ENCODE peak calls at places on chromosome 11, in six cellular contexts. L is WTC11, I is GM10248, E is ovary, U is activated B cell treated with CpG ODN at 0.5 μM for 24 hours, X is suprapubic skin. V is an unnamed sample.

GRCh38 chr11:46293616-46294015 is 16.2 kb downstream of the CREB3L1 start:
- DNase-seq in U (no peak), E (no peak), L (no peak), I (no peak), X (no peak), V (no peak)

GRCh38 chr11:2259466-2259830 is 10.9 kb downstream of the ASCL2 start:
- DNase-seq in X (no peak), L (no peak), E (no peak), U (no peak), I (no peak), V (peak; percentile 27)

GRCh38 chr11:8871283-8871775 is 39.7 kb upstream of the AKIP1 start:
- DNase-seq in L (peak; percentile 57), X (peak; percentile 82), I (no peak), E (peak; percentile 83), U (no peak), V (no peak)

GRCh38 chr11:72446929-72447753 is 12.8 kb upstream of the CLPB start:
- DNase-seq in L (no peak), X (no peak), U (no peak), E (no peak), I (peak; percentile 60), V (peak; percentile 67)

GRCh38 chr11:7635137-7635536 is 38.2 kb downstream of the CYB5R2 start:
- DNase-seq in E (no peak), U (no peak), L (no peak), I (no peak), X (no peak), V (no peak)

GRCh38 chr11:69157156-69157821 is 1.6 kb downstream of the SMIM38 start:
- DNase-seq in U (no peak), L (no peak), E (no peak), X (no peak), I (peak; percentile 79), V (peak; percentile 81)

GRCh38 chr11:122215244-122215992 is 99.4 kb upstream of the BLID start:
- DNase-seq in U (no peak), X (no peak), E (peak; percentile 75), I (peak; percentile 64), L (peak; percentile 82), V (peak; percentile 70)

GRCh38 chr11:679271-680207 is 15.5 kb downstream of the DEAF1 start:
- DNase-seq in X (no peak), L (no peak), I (no peak), E (no peak), U (no peak), V (no peak)

GRCh38 chr11:79108851-79109250 is 332.0 kb downstream of the TENM4 start:
- DNase-seq in L (no peak), E (no peak), I (no peak), U (no peak), X (no peak), V (no peak)

GRCh38 chr11:6650980-6651379 is 4.6 kb downstream of the DCHS1 start:
- DNase-seq in L (no peak), E (no peak), X (no peak), I (no peak), U (no peak), V (no peak)

GRCh38 chr11:105538531-105538930 is 71.3 kb upstream of the GRIA4 start:
- DNase-seq in I (no peak), U (no peak), E (no peak), X (no peak), L (no peak), V (no peak)

GRCh38 chr11:14974723-14975587 is 2.8 kb upstream of the CALCA start:
- DNase-seq in U (no peak), E (no peak), I (peak; percentile 40), X (no peak), L (peak; percentile 85), V (peak; percentile 63)

GRCh38 chr11:125075900-125076317 is 12.8 kb downstream of the SLC37A2 start:
- DNase-seq in E (no peak), I (no peak), L (no peak), U (no peak), X (no peak), V (peak; percentile 18)

GRCh38 chr11:108825381-108825780 is 160.5 kb downstream of the DDX10 start:
- DNase-seq in L (no peak), I (no peak), X (no peak), E (no peak), U (no peak), V (no peak)

GRCh38 chr11:88849368-88849767 is 216.4 kb downstream of the GRM5 start:
- DNase-seq in I (no peak), U (no peak), X (no peak), E (no peak), L (no peak), V (no peak)

GRCh38 chr11:35274909-35275807 is 136.2 kb downstream of the CD44 start:
- DNase-seq in X (peak; percentile 79), I (no peak), E (no peak), L (no peak), U (no peak), V (no peak)

GRCh38 chr11:120350637-120351036 is 14.4 kb downstream of the ARHGEF12 start:
- DNase-seq in U (no peak), I (no peak), E (no peak), L (no peak), X (no peak), V (no peak)

GRCh38 chr11:115544422-115544821 is 40.2 kb upstream of the CADM1 start:
- DNase-seq in X (no peak), E (no peak), U (no peak), L (no peak), I (no peak), V (no peak)

GRCh38 chr11:2769409-2769778 is 69.6 kb upstream of the KCNQ1OT1 start:
- DNase-seq in U (no peak), E (no peak), I (no peak), X (peak; percentile 29), L (no peak), V (peak; percentile 11)

GRCh38 chr11:98729118-98729517 is 291.6 kb upstream of the CNTN5 start:
- DNase-seq in L (no peak), I (no peak), X (no peak), U (no peak), E (no peak), V (no peak)
- TF ChIP-seq CTCF in L (no peak), I (no peak), X (no peak), U (no peak), E (no peak), V (no peak)

GRCh38 chr11:126355926-126356897 is 726 bp downstream of the ST3GAL4 start:
- DNase-seq in U (no peak), L (peak; percentile 51), X (peak; percentile 81), I (no peak), E (peak; percentile 60), V (peak; percentile 57)
- TF ChIP-seq CTCF in U (no peak), L (no peak), X (no peak), I (no peak), E (no peak), V (no peak)

DNA sequence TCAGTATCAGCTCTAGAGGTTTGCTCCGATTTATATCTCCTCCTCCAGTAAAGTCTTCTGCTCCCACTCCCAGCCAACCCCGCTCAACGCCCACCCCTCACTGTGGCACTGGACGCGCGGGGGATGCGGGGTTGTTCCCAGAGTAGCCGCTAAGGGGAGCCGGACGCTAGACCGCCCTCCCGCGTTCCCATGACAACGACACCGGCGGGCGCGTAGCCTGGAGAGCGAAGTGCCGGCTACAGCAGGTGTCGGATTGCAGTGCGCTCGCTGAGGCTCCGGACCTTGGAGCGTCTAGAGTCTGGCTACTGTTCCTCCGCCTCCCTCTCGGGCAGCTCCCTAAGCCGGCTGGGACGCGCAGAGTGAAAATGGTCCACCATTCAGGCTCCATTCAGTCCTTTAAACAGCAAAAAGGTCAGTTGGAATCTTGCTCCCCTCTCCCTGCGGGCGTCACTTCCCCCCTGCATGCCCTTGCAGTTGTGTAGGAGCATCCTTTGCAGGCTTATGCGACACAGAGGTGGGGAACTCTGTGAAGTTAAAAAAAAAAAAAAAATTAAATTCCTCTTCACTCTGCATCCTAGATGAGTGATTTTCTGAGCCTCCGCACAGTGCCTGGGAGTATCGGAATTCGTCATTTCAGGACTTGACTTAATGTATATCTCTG is at the start of gene ANO3:
- DNase-seq in L (peak; percentile 95), I (peak; percentile 53), U (no peak), X (no peak), E (peak; percentile 25), V (peak; percentile 67)
- TF ChIP-seq CTCF in L (peak; percentile 46), I (peak; percentile 31), U (no peak), X (peak; percentile 22), E (no peak), V (peak; percentile 15)

DNA sequence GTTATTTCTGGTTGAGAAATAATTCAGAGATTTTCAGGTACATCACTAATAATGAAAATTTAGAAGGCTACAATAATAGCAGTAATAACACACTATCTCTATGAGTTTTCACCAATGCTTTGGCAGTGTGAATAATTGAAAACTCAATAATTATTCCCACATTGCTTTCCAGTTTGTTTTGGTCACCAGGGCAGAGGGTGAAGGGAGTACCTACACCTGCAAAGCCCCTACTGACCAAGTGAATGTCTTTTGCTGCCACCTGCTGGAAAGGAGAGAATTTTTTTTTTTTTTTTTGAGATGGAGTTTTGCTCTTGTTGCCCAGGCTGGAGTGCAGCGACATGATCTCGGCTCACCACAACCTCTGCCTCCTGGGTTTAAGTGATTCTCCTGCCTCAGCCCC is 3.2 kb downstream of the NELL1 start:
- DNase-seq in U (no peak), E (no peak), X (no peak), L (no peak), I (no peak), V (no peak)
- TF ChIP-seq CTCF in U (no peak), E (no peak), X (no peak), L (peak; percentile 41), I (peak; percentile 37), V (peak; percentile 16)

DNA sequence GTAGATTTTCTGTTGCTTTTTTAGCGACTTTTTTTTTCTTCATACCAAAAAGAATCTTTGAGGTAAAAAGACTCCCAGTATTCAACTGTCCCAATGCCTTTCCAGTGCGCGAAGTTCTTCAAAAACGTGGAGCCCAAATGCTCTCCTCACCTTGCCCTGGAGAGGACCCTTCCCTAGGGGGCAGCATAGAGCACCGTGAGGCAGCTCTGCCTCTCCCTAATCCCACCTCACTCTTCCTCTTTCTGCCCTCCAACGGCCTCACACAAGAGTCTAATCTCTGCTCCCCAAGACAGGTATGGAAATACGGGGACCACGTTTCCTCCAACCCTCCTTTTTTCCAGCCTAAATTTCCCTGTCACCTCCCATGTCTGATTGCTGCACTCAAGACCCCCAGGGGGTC is 117.5 kb upstream of the ALX4 start:
- DNase-seq in X (no peak), I (no peak), L (peak; percentile 83), U (no peak), E (no peak), V (no peak)
- TF ChIP-seq CTCF in X (no peak), I (peak; percentile 12), L (peak; percentile 74), U (no peak), E (no peak), V (peak; percentile 24)

DNA sequence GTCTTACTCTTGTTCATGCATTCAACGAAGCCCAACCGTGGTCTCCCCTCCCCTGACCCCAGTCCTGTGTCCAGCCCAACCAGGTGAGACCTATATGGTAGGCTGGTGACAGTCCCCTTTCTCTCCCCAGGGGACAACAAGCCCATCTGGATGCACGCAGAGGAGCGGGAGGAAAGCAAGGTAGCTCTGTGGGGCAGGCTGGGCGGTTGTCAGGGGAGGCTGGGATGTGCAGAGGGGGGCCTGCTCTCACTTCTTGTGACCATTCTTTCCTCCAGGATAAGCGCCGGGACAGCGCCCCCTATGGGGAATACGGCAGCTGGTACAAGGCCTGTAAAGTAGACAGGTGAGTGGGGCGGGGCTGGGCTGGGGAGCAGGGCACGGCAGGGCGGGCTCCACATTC is 3.5 kb upstream of the RAB1B start:
- DNase-seq in L (peak; percentile 90), X (no peak), U (no peak), I (no peak), E (no peak), V (no peak)
- TF ChIP-seq CTCF in L (peak; percentile 84), X (peak; percentile 29), U (no peak), I (peak; percentile 40), E (no peak), V (peak; percentile 3)